ENCODE peak calls at places on chromosomes 5 and 9, in nine cellular contexts. One of them, this sample, is unnamed.

GRCh38 chr5:25334288-25334790 is 689.6 kb upstream of the CDH10 start:
- DNase-seq in endodermal cell: no peak
- DNase-seq in T47D: no peak
- DNase-seq in T-helper 1 cell: no peak
- DNase-seq in HuH-7.5: no peak
- DNase-seq in A549: no peak
- DNase-seq in GM23338: no peak
- DNase-seq in fibroblast of villous mesenchyme: no peak
- DNase-seq in SHP77: no peak
- DNase-seq in this sample: no peak

GRCh38 chr5:39518516-39518915 is 93.7 kb upstream of the DAB2 start:
- DNase-seq in endodermal cell: no peak
- DNase-seq in T47D: no peak
- DNase-seq in T-helper 1 cell: no peak
- DNase-seq in HuH-7.5: no peak
- DNase-seq in A549: no peak
- DNase-seq in GM23338: peak
- DNase-seq in fibroblast of villous mesenchyme: peak
- DNase-seq in SHP77: no peak
- DNase-seq in this sample: no peak

GRCh38 chr9:35481347-35481975 is 8.4 kb upstream of the RUSC2 start:
- DNase-seq in endodermal cell: peak
- DNase-seq in T47D: peak
- DNase-seq in T-helper 1 cell: no peak
- DNase-seq in HuH-7.5: peak
- DNase-seq in A549: peak
- DNase-seq in GM23338: peak
- DNase-seq in fibroblast of villous mesenchyme: peak
- DNase-seq in SHP77: no peak
- DNase-seq in this sample: no peak

GRCh38 chr5:55935371-55935770 is 59.4 kb downstream of the IL6ST start:
- DNase-seq in endodermal cell: no peak
- DNase-seq in T47D: no peak
- DNase-seq in T-helper 1 cell: no peak
- DNase-seq in HuH-7.5: no peak
- DNase-seq in A549: no peak
- DNase-seq in GM23338: no peak
- DNase-seq in fibroblast of villous mesenchyme: no peak
- DNase-seq in SHP77: no peak
- DNase-seq in this sample: no peak

GRCh38 chr5:16808936-16809815 is 126.9 kb downstream of the MYO10 start:
- DNase-seq in endodermal cell: no peak
- DNase-seq in T47D: peak
- DNase-seq in T-helper 1 cell: no peak
- DNase-seq in HuH-7.5: no peak
- DNase-seq in A549: no peak
- DNase-seq in GM23338: no peak
- DNase-seq in fibroblast of villous mesenchyme: no peak
- DNase-seq in SHP77: no peak
- DNase-seq in this sample: no peak

GRCh38 chr5:11383506-11384095 is 520.6 kb downstream of the CTNND2 start:
- DNase-seq in endodermal cell: no peak
- DNase-seq in T47D: no peak
- DNase-seq in T-helper 1 cell: no peak
- DNase-seq in HuH-7.5: no peak
- DNase-seq in A549: no peak
- DNase-seq in GM23338: no peak
- DNase-seq in fibroblast of villous mesenchyme: no peak
- DNase-seq in SHP77: no peak
- DNase-seq in this sample: no peak

GRCh38 chr9:116646661-116647514 is 40.2 kb upstream of the TRIM32 start:
- DNase-seq in endodermal cell: no peak
- DNase-seq in T47D: peak
- DNase-seq in T-helper 1 cell: no peak
- DNase-seq in HuH-7.5: no peak
- DNase-seq in A549: peak
- DNase-seq in GM23338: peak
- DNase-seq in fibroblast of villous mesenchyme: peak
- DNase-seq in SHP77: peak
- DNase-seq in this sample: no peak

GRCh38 chr9:95584176-95584575 is 67.4 kb upstream of the PTCH1 start:
- DNase-seq in endodermal cell: peak
- DNase-seq in T47D: no peak
- DNase-seq in T-helper 1 cell: no peak
- DNase-seq in HuH-7.5: no peak
- DNase-seq in A549: no peak
- DNase-seq in GM23338: no peak
- DNase-seq in fibroblast of villous mesenchyme: no peak
- DNase-seq in SHP77: no peak
- DNase-seq in this sample: no peak

GRCh38 chr9:109270441-109270840 is 50.4 kb downstream of the EPB41L4B start:
- DNase-seq in endodermal cell: no peak
- DNase-seq in T47D: no peak
- DNase-seq in T-helper 1 cell: no peak
- DNase-seq in HuH-7.5: no peak
- DNase-seq in A549: no peak
- DNase-seq in GM23338: no peak
- DNase-seq in fibroblast of villous mesenchyme: no peak
- DNase-seq in SHP77: no peak
- DNase-seq in this sample: no peak

GRCh38 chr5:40046792-40047191 is 622.0 kb upstream of the DAB2 start:
- DNase-seq in endodermal cell: no peak
- DNase-seq in T47D: no peak
- DNase-seq in T-helper 1 cell: no peak
- DNase-seq in HuH-7.5: no peak
- DNase-seq in A549: no peak
- DNase-seq in GM23338: no peak
- DNase-seq in fibroblast of villous mesenchyme: peak
- DNase-seq in SHP77: no peak
- DNase-seq in this sample: no peak

GRCh38 chr5:92810036-92810435 is 771.0 kb downstream of the NR2F1-AS1 start:
- DNase-seq in endodermal cell: no peak
- DNase-seq in T47D: no peak
- DNase-seq in T-helper 1 cell: no peak
- DNase-seq in HuH-7.5: no peak
- DNase-seq in A549: no peak
- DNase-seq in GM23338: no peak
- DNase-seq in fibroblast of villous mesenchyme: no peak
- DNase-seq in SHP77: no peak
- DNase-seq in this sample: no peak

GRCh38 chr5:138653502-138653901 is 78.3 kb upstream of the HSPA9 start:
- DNase-seq in endodermal cell: peak
- DNase-seq in T47D: peak
- DNase-seq in T-helper 1 cell: no peak
- DNase-seq in HuH-7.5: no peak
- DNase-seq in A549: no peak
- DNase-seq in GM23338: peak
- DNase-seq in fibroblast of villous mesenchyme: peak
- DNase-seq in SHP77: no peak
- DNase-seq in this sample: no peak

GRCh38 chr5:172002840-172003512 is 3.5 kb downstream of the FBXW11 start:
- DNase-seq in endodermal cell: no peak
- DNase-seq in T47D: no peak
- DNase-seq in T-helper 1 cell: no peak
- DNase-seq in HuH-7.5: no peak
- DNase-seq in A549: no peak
- DNase-seq in GM23338: no peak
- DNase-seq in fibroblast of villous mesenchyme: no peak
- DNase-seq in SHP77: no peak
- DNase-seq in this sample: no peak